ENCODE peak calls at places on chromosomes 7 and 10, in six cellular contexts. S is lung; H is stimulated activated CD4-positive, alpha-beta T cell treated with anti-CD3 and anti-CD28 coated beads, TNF-alpha, amount 100 ng/mL, for 1 hour; D is GDM1; Q is GM13976; C is activated CD8-positive, alpha-beta memory T cell treated with anti-CD3 and anti-CD28 coated beads for 4 hours. M is an unnamed sample.

GRCh38 chr7:71311576-71311975 is 179.6 kb downstream of the GALNT17 start:
- DNase-seq in S (no peak), H (no peak), D (no peak), Q (no peak), C (no peak), M (no peak)

GRCh38 chr7:194996-195829 is 2.8 kb downstream of the FAM20C start:
- DNase-seq in S (no peak), H (no peak), D (no peak), Q (no peak), C (no peak), M (no peak)

GRCh38 chr7:1675036-1675671 is 5.1 kb downstream of the ELFN1 start:
- DNase-seq in S (no peak), H (no peak), D (no peak), Q (peak; percentile 18), C (no peak), M (no peak)

GRCh38 chr7:2862831-2863361 is 18.8 kb upstream of the GNA12 start:
- DNase-seq in S (no peak), H (no peak), D (peak; percentile 53), Q (no peak), C (no peak), M (no peak)

GRCh38 chr10:35453855-35454532 is 117.7 kb downstream of the CCNY start:
- DNase-seq in S (no peak), H (no peak), D (no peak), Q (no peak), C (no peak), M (no peak)

GRCh38 chr10:21494221-21495001 is 31.1 kb downstream of the SKIDA1 start:
- DNase-seq in S (no peak), H (no peak), D (no peak), Q (peak; percentile 61), C (no peak), M (no peak)

GRCh38 chr10:131847241-131847783 is 53.5 kb upstream of the PPP2R2D start:
- DNase-seq in S (no peak), H (no peak), D (no peak), Q (no peak), C (no peak), M (no peak)

GRCh38 chr10:119803264-119803663 is 69.4 kb downstream of the MCMBP start:
- DNase-seq in S (no peak), H (no peak), D (no peak), Q (no peak), C (no peak), M (no peak)

GRCh38 chr10:75038335-75038734 is 73.1 kb upstream of the SAMD8 start:
- DNase-seq in S (no peak), H (no peak), D (no peak), Q (no peak), C (no peak), M (no peak)

GRCh38 chr10:95657250-95657649 is 739 bp upstream of the ALDH18A1 start:
- DNase-seq in S (no peak), H (no peak), D (no peak), Q (no peak), C (no peak), M (no peak)